ENCODE peak calls at places on chromosomes 4 and X, in six cellular contexts. L is AG08396, C is sigmoid colon, A is AG04449, Y is GM04503, U is HEK293T. R is an unnamed sample.

GRCh38 chrX:134599173-134599914 is 58.9 kb downstream of the PLAC1 start:
- DNase-seq in C (peak), U (no peak), Y (peak), L (no peak), A (peak), R (no peak)

GRCh38 chrX:38220936-38221386 is 290 bp upstream of the SRPX start:
- DNase-seq in Y (no peak), C (peak), A (no peak), U (no peak), L (no peak), R (no peak)

GRCh38 chrX:148700021-148700420 is 199.6 kb downstream of the AFF2 start:
- DNase-seq in C (no peak), U (no peak), Y (no peak), L (no peak), A (no peak), R (no peak)

GRCh38 chr4:70895846-70896435 is 6.2 kb upstream of the MOB1B start:
- DNase-seq in C (no peak), A (no peak), L (no peak), Y (no peak), U (no peak), R (no peak)

GRCh38 chr4:112938461-112939058 is 110.9 kb upstream of the ANK2 start:
- DNase-seq in C (no peak), A (peak), L (peak), Y (no peak), U (peak), R (no peak)

GRCh38 chrX:129606918-129607317 is 47.8 kb downstream of the APLN start:
- DNase-seq in Y (no peak), C (peak), A (no peak), L (peak), U (peak), R (no peak)

GRCh38 chrX:1435241-1435900 is 17.3 kb downstream of the ASMTL start:
- DNase-seq in Y (no peak), A (no peak), U (no peak), L (no peak), C (peak), R (no peak)

GRCh38 chr4:86961605-86962295 is 26.9 kb downstream of the AFF1 start:
- DNase-seq in A (peak), C (no peak), L (no peak), Y (peak), U (peak), R (no peak)

GRCh38 chrX:9282325-9282724 is 182.5 kb upstream of the TBL1X start:
- DNase-seq in C (no peak), Y (no peak), A (no peak), L (no peak), U (no peak), R (no peak)

GRCh38 chr4:151439320-151439719 is 30.3 kb downstream of the FHIP1A start:
- DNase-seq in U (no peak), A (no peak), L (no peak), C (no peak), Y (no peak), R (no peak)

GRCh38 chr4:128757712-128758111 is 51.8 kb upstream of the JADE1 start:
- DNase-seq in Y (no peak), U (peak), L (peak), A (no peak), C (peak), R (no peak)

GRCh38 chr4:120718979-120719566 is 203.5 kb downstream of the PRDM5 start:
- DNase-seq in Y (peak), U (peak), L (peak), A (peak), C (no peak), R (no peak)

GRCh38 chr4:2848449-2848848 is 4.8 kb downstream of the ADD1 start:
- DNase-seq in C (no peak), U (no peak), A (no peak), Y (no peak), L (no peak), R (no peak)

GRCh38 chrX:126847143-126847542 is 27.6 kb downstream of the PRR32 start:
- DNase-seq in C (no peak), L (no peak), U (no peak), Y (no peak), A (no peak), R (no peak)

R was measured in mesenteric fat pad.